ENCODE peak calls at places on chromosomes 13 and 19, in nine cellular contexts. Q is psoas muscle, J is transverse colon, D is lung, U is ovary, Z is H9, H is lower leg skin, O is brain microvascular endothelial cell, M is OCI-LY7. B is an unnamed sample.

GRCh38 chr13:40116008-40116407 is 460.5 kb downstream of the COG6 start:
- DNase-seq in U (peak; percentile 74), M (no peak), J (peak; percentile 79), H (peak; percentile 65), D (no peak), O (peak; percentile 96), Z (no peak), Q (no peak), B (no peak)

GRCh38 chr19:40190891-40191835 is at the start of gene MAP3K10:
- DNase-seq in H (peak; percentile 34), U (peak; percentile 74), Z (peak; percentile 63), Q (peak; percentile 83), J (peak; percentile 78), D (peak; percentile 60), O (peak; percentile 63), M (peak; percentile 81), B (peak; percentile 74)

GRCh38 chr13:39501711-39502324 is 101.2 kb downstream of the LHFPL6 start:
- DNase-seq in J (no peak), M (no peak), U (no peak), Q (no peak), Z (no peak), H (no peak), O (no peak), D (peak; percentile 70), B (no peak)

GRCh38 chr19:41064974-41065569 is 23.2 kb upstream of the CYP2A13 start:
- DNase-seq in H (no peak), O (peak; percentile 25), Z (peak; percentile 54), U (no peak), D (no peak), J (no peak), M (peak; percentile 17), Q (no peak), B (no peak)

GRCh38 chr19:15292847-15293582 is 39.3 kb downstream of the BRD4 start:
- DNase-seq in O (no peak), Z (no peak), H (no peak), D (no peak), M (peak; percentile 76), U (no peak), Q (no peak), J (no peak), B (no peak)

GRCh38 chr13:101514695-101515275 is 62.3 kb downstream of the ITGBL1 start:
- DNase-seq in O (peak; percentile 62), J (no peak), M (peak; percentile 31), D (no peak), U (no peak), Z (no peak), Q (no peak), H (peak; percentile 35), B (no peak)

GRCh38 chr19:9797871-9798270 is 21.0 kb downstream of the FBXL12 start:
- DNase-seq in J (no peak), Q (no peak), H (no peak), O (no peak), D (no peak), Z (no peak), U (no peak), M (no peak), B (no peak)

GRCh38 chr13:23621316-23621645 is 51.1 kb downstream of the TNFRSF19 start:
- DNase-seq in O (peak; percentile 94), J (no peak), M (no peak), Z (no peak), Q (no peak), D (no peak), H (no peak), U (no peak), B (no peak)

GRCh38 chr19:8490395-8490760 is 12.1 kb downstream of the PRAM1 start:
- DNase-seq in M (no peak), D (no peak), Z (no peak), U (no peak), J (no peak), H (no peak), O (no peak), Q (no peak), B (no peak)

GRCh38 chr19:8498295-8498694 is 4.1 kb downstream of the PRAM1 start:
- DNase-seq in D (no peak), M (no peak), U (no peak), Q (no peak), O (no peak), H (no peak), J (no peak), Z (no peak), B (no peak)

GRCh38 chr19:8490873-8491272 is 11.6 kb downstream of the PRAM1 start:
- DNase-seq in J (no peak), O (no peak), D (no peak), H (no peak), Q (no peak), M (no peak), U (no peak), Z (no peak), B (no peak)

GRCh38 chr19:8491574-8491973 is 10.9 kb downstream of the PRAM1 start:
- DNase-seq in D (no peak), Q (no peak), M (no peak), U (no peak), J (no peak), O (no peak), Z (peak; percentile 66), H (no peak), B (no peak)

DNA sequence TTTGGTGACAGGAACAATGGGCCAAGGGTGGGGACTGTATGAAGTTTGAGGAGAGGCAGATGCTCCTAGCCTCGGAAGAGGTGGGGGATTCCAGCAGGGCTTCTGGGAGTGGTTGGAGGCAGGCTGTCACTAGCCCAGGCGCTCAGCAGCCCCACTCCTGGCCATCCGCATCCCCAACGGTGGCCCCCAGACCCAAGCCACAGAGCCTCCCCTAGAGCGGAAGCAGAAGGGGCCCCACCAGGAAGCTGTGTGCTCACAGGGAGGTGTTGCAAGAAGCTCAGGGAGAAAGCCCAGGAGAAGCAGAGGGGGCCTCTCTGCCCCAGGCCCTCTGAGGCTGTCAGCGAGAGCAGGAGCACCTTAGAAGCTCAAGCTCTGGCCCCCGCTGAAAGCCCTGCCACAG is 8.3 kb downstream of the PRAM1 start:
- DNase-seq in M (peak; percentile 45), Z (no peak), O (no peak), H (no peak), U (no peak), J (no peak), D (no peak), Q (no peak), B (no peak)
- TF ChIP-seq CTCF in M (no peak), Z (no peak), O (no peak), H (no peak), U (no peak), J (no peak), D (no peak), Q (no peak), B (no peak)

GRCh38 chr19:49636230-49636932 is 3.6 kb downstream of the RRAS start:
- DNase-seq in Z (no peak), H (no peak), O (no peak), M (no peak), D (no peak), J (no peak), U (no peak), Q (no peak), B (no peak)

GRCh38 chr19:49637865-49638350 is 2.0 kb downstream of the RRAS start:
- DNase-seq in Q (peak; percentile 87), J (peak; percentile 91), M (no peak), U (peak; percentile 81), H (peak; percentile 82), O (peak; percentile 62), Z (peak; percentile 86), D (peak; percentile 87), B (no peak)

GRCh38 chr19:49632576-49632975 is 7.4 kb downstream of the RRAS start:
- DNase-seq in J (no peak), H (no peak), D (no peak), M (no peak), Q (no peak), Z (no peak), U (no peak), O (no peak), B (no peak)

GRCh38 chr19:49638360-49638759 is 1.6 kb downstream of the RRAS start:
- DNase-seq in M (no peak), Z (no peak), O (no peak), D (no peak), H (no peak), Q (no peak), J (peak; percentile 32), U (no peak), B (no peak)

DNA sequence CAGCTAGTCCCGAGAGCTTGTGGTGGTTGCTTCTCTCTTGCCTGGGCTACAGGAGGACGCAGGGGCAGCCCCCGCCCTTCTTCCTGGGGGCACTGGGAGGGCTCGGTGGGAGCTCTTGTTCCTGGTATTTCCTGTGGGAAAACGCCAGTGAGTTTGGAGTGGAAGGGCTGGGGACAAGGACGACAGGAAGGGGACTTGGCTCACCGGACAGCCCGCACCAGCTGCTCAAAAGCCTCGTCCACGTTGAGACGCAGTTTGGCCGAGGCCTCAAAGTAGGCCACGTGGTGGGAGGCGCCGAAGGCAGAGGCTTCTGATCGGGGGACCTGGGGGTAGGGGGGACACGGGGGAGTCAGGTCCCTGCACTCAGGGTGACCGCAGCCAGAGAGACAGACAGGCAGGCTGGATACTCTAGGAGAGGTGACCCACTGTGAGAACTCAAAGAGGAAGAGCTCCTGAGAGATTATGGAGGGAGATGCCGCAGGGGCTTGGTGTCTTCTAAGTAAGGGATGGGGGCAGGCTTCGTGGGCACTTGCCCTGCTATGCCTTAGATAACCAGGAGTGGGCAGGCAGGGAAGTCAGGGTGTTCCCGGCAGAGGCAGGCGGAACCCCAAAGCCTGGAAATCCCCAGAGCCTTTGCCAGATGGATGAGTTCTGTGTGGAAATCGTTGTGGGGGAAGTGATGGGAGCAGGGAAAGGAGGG is 4.3 kb downstream of the RRAS start:
- DNase-seq in M (no peak), J (no peak), Q (no peak), D (no peak), Z (no peak), H (no peak), O (no peak), U (no peak), B (no peak)
- TF ChIP-seq CTCF in M (no peak), J (no peak), Q (no peak), D (no peak), Z (no peak), H (no peak), O (peak; percentile 27), U (no peak), B (no peak)

DNA sequence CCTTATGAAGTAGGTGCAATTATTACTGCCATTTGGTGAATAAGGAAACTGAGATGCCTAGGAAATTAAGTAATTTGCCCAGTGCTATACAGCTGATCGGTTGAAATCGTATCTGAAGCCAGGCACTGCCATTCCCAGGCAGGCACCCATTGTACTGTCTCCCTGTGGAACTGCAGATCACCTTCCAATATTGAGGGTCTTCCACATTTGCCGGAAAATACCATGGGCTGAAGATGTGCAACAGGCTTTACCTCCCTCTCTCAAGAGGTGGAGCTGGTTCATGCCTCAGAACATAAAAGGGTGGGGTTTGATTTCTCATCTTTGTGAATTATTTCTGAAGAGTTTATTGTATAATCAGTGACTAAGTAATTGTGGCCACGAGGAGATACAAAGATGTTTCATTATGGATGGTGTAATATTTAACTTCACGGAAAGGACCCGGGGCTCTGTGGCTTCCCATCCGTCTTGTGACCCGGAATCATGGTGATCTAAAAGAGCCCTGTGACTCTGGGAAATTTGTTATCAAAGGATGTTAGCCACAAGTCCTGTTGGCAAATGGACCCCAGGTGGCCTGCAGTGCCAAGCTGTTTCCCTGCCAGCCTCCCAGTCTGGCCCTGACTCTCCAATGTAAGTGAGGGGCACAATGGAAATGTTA is 230.4 kb downstream of the LACC1 start:
- DNase-seq in D (no peak), Z (no peak), M (no peak), Q (no peak), U (no peak), J (peak; percentile 27), H (no peak), O (no peak), B (no peak)
- TF ChIP-seq CTCF in D (no peak), Z (no peak), M (no peak), Q (no peak), U (no peak), J (no peak), H (no peak), O (no peak), B (no peak)

GRCh38 chr13:52450793-52451116 is 321 bp upstream of the VPS36 start:
- DNase-seq in H (no peak), U (no peak), Q (no peak), M (no peak), D (no peak), Z (no peak), J (no peak), O (no peak), B (no peak)

GRCh38 chr13:52452470-52452869 is 2.0 kb upstream of the VPS36 start:
- DNase-seq in M (no peak), Q (no peak), J (no peak), Z (no peak), O (no peak), D (no peak), U (no peak), H (no peak), B (no peak)

GRCh38 chr13:52455677-52456041 is 381 bp downstream of the CKAP2 start:
- DNase-seq in M (peak; percentile 87), J (peak; percentile 77), H (peak; percentile 45), Q (peak; percentile 66), Z (peak; percentile 86), O (peak; percentile 37), U (peak; percentile 58), D (peak; percentile 61), B (peak; percentile 85)

GRCh38 chr13:52454459-52454824 is 836 bp upstream of the CKAP2 start:
- DNase-seq in H (peak; percentile 47), M (peak; percentile 77), J (peak; percentile 53), U (no peak), O (no peak), Z (peak; percentile 27), D (no peak), Q (no peak), B (no peak)

DNA sequence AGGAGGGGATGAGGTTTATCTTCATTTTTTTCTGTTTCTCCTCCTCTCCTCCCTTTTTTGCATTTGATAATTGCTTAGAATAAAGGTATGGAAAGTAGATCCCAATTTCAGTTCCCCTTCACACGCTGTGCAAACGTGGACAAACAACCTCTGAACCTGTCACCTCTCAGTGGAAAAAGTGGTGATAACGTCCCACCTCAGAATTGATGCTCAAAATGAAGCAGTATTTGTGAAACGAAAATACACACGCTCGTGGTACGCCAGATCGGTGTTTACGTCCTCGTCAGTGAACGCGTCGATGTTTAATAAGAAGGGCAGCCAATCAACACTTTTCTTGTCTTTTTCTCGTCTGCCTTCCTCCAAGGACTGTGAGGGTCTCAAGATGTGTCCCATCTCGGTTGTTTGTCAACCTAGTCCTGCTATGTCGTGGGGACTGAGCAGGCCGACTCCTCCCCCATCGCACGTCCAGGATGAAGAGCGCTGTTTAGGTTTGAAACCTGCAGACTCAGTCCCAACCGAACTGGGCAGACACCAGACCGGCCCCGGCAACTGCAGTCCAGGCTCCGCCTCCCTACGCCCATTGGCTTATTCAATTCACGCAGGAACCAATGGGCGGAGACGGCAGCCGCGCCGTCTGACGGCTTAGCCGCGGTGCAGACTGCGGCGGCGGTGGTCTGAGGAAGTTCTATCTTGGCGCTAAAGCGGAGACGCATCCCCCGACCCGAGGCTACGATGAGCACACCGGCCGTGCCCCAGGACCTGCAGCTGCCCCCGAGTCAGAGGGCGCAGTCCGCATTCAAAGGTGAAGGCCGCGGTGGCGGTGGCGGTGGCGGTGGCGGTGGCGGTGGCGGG is at the start of gene CKAP2:
- DNase-seq in J (peak; percentile 96), D (peak; percentile 94), H (peak; percentile 94), Q (peak; percentile 93), U (peak; percentile 90), M (peak; percentile 97), Z (peak; percentile 96), O (peak; percentile 93), B (peak; percentile 88)
- TF ChIP-seq CTCF in J (no peak), D (no peak), H (no peak), Q (no peak), U (no peak), M (no peak), Z (no peak), O (no peak), B (no peak)

B was measured in mesothelial cell of epicardium.